ENCODE peak calls at places on chromosomes 11 and 22, in eight cellular contexts. H is amygdala; M is HuH-7; G is 8988T; I is effector CD4-positive, alpha-beta T cell; Q is posterior vena cava; N is posterior cingulate gyrus; E is AG20443. K is an unnamed sample.

GRCh38 chr11:12691473-12691872 is 17.3 kb downstream of the TEAD1 start:
- DNase-seq in Q (no peak), E (no peak), H (no peak), G (no peak), M (no peak), I (no peak), N (no peak), K (no peak)

GRCh38 chr11:2483426-2483825 is 38.6 kb downstream of the KCNQ1 start:
- DNase-seq in Q (peak; percentile 28), M (no peak), H (no peak), G (no peak), I (no peak), E (peak; percentile 9), N (no peak), K (no peak)

GRCh38 chr11:85826096-85826855 is 15.3 kb upstream of the SYTL2 start:
- DNase-seq in H (no peak), G (peak; percentile 46), E (peak; percentile 74), Q (no peak), M (peak; percentile 25), I (no peak), N (peak; percentile 58), K (no peak)

GRCh38 chr11:68035266-68035876 is 3.5 kb upstream of the TCIRG1 start:
- DNase-seq in I (no peak), Q (no peak), G (no peak), N (no peak), M (no peak), H (no peak), E (no peak), K (no peak)

GRCh38 chr11:86369668-86370067 is 5.0 kb upstream of the CCDC81 start:
- DNase-seq in Q (no peak), H (no peak), E (no peak), G (no peak), I (no peak), M (no peak), N (no peak), K (no peak)

GRCh38 chr11:95089620-95090542 is at the start of gene ENDOD1:
- DNase-seq in I (peak; percentile 76), H (peak; percentile 82), N (peak; percentile 80), Q (peak; percentile 96), G (peak; percentile 87), E (peak; percentile 95), M (peak; percentile 73), K (peak; percentile 36)

GRCh38 chr11:7596975-7597391 is 76.3 kb downstream of the CYB5R2 start:
- DNase-seq in I (no peak), H (no peak), N (no peak), Q (no peak), M (no peak), E (no peak), G (no peak), K (no peak)

GRCh38 chr11:47915407-47916137 is 64.8 kb upstream of the PTPRJ start:
- DNase-seq in E (no peak), N (no peak), M (no peak), I (peak; percentile 3), Q (no peak), G (no peak), H (no peak), K (no peak)

GRCh38 chr11:1352696-1353382 is 36.9 kb upstream of the BRSK2 start:
- DNase-seq in H (no peak), G (no peak), M (no peak), E (no peak), I (no peak), N (no peak), Q (peak; percentile 30), K (no peak)

GRCh38 chr11:789951-790350 is at the start of gene CEND1:
- DNase-seq in E (peak; percentile 85), H (no peak), M (no peak), Q (no peak), N (peak; percentile 79), I (no peak), G (no peak), K (no peak)

GRCh38 chr11:126628790-126629621 is 273.5 kb downstream of the ST3GAL4 start:
- DNase-seq in E (peak; percentile 92), I (no peak), H (peak; percentile 72), M (no peak), N (peak; percentile 65), Q (no peak), G (no peak), K (peak; percentile 96)

GRCh38 chr22:41201146-41201545 is 4.0 kb upstream of the L3MBTL2 start:
- DNase-seq in Q (peak; percentile 16), I (no peak), E (no peak), H (no peak), G (no peak), M (no peak), N (no peak), K (no peak)

GRCh38 chr11:19995131-19995530 is 165.1 kb downstream of the DBX1 start:
- DNase-seq in H (no peak), E (peak; percentile 63), N (no peak), Q (no peak), I (no peak), G (no peak), M (no peak), K (peak; percentile 69)

GRCh38 chr11:107695446-107695845 is 16.4 kb downstream of the SLN start:
- DNase-seq in I (no peak), H (no peak), N (no peak), E (no peak), G (no peak), M (no peak), Q (no peak), K (peak; percentile 46)

GRCh38 chr11:69473520-69473894 is 8.0 kb upstream of the LINC01488 start:
- DNase-seq in Q (no peak), N (no peak), H (no peak), E (no peak), G (no peak), I (no peak), M (no peak), K (no peak)

GRCh38 chr22:21702700-21703683 is 32.6 kb downstream of the YPEL1 start:
- DNase-seq in I (no peak), N (no peak), H (no peak), E (no peak), M (no peak), G (no peak), Q (no peak), K (no peak)

GRCh38 chr22:41539146-41540005 is 4.9 kb downstream of the POLR3H start:
- DNase-seq in H (no peak), I (no peak), M (no peak), E (no peak), Q (no peak), N (no peak), G (no peak), K (peak; percentile 9)

GRCh38 chr11:117143390-117143789 is 697 bp upstream of the PAFAH1B2 start:
- DNase-seq in N (peak; percentile 26), H (no peak), M (peak; percentile 45), G (no peak), Q (no peak), I (no peak), E (peak; percentile 67), K (no peak)

GRCh38 chr22:22171357-22172218 is 73.0 kb upstream of the VPREB1 start:
- DNase-seq in N (no peak), H (no peak), E (peak; percentile 41), G (no peak), Q (no peak), I (no peak), M (peak; percentile 60), K (no peak)

GRCh38 chr11:111922803-111923202 is 4.1 kb downstream of the C11orf52 start:
- DNase-seq in Q (no peak), I (no peak), G (no peak), N (no peak), M (no peak), H (no peak), E (peak; percentile 61), K (no peak)

GRCh38 chr22:48445113-48445827 is 1382.4 kb downstream of the BRD1 start:
- DNase-seq in N (no peak), H (no peak), Q (peak; percentile 71), M (no peak), E (peak; percentile 59), I (no peak), G (no peak), K (no peak)

GRCh38 chr11:33869511-33870422 is 22.1 kb downstream of the LMO2 start:
- DNase-seq in E (peak; percentile 68), M (no peak), N (peak; percentile 27), I (no peak), Q (peak; percentile 87), G (peak; percentile 61), H (no peak), K (no peak)

GRCh38 chr22:19732403-19733113 is 9.2 kb downstream of the GP1BB start:
- DNase-seq in M (no peak), G (no peak), H (no peak), E (no peak), I (no peak), N (no peak), Q (no peak), K (no peak)

GRCh38 chr11:129380413-129380812 is 4.8 kb downstream of the BARX2 start:
- DNase-seq in H (no peak), I (no peak), G (no peak), M (no peak), Q (no peak), E (no peak), N (no peak), K (no peak)

GRCh38 chr11:113778111-113778910 is 1.3 kb upstream of the CLDN25 start:
- DNase-seq in I (no peak), N (peak; percentile 65), E (peak; percentile 64), Q (no peak), G (no peak), H (peak; percentile 31), M (no peak), K (peak; percentile 7)

GRCh38 chr11:96188625-96189006 is 154.4 kb downstream of the MAML2 start:
- DNase-seq in N (no peak), Q (no peak), I (no peak), M (no peak), G (no peak), H (no peak), E (peak; percentile 41), K (no peak)

GRCh38 chr11:92384316-92384715 is 159.7 kb downstream of the FAT3 start:
- DNase-seq in H (no peak), E (no peak), M (no peak), N (no peak), Q (no peak), G (no peak), I (no peak), K (no peak)

GRCh38 chr11:120317689-120318195 is 7.4 kb upstream of the TLCD5 start:
- DNase-seq in G (no peak), Q (no peak), I (no peak), E (no peak), H (no peak), N (no peak), M (no peak), K (no peak)

GRCh38 chr11:105035262-105035620 is 297 bp upstream of the CASP1 start:
- DNase-seq in M (no peak), H (no peak), G (no peak), Q (no peak), I (no peak), N (no peak), E (no peak), K (no peak)

GRCh38 chr11:121463689-121464335 is 11.0 kb upstream of the SORL1-AS1 start:
- DNase-seq in Q (no peak), N (no peak), M (no peak), E (no peak), H (no peak), G (no peak), I (no peak), K (no peak)

GRCh38 chr11:69388661-69389060 is 92.8 kb upstream of the LINC01488 start:
- DNase-seq in Q (no peak), M (no peak), N (no peak), G (no peak), H (no peak), I (no peak), E (no peak), K (no peak)

GRCh38 chr11:34356130-34356529 is 1.7 kb downstream of the ABTB2 start:
- DNase-seq in G (no peak), N (no peak), E (no peak), I (no peak), M (no peak), Q (no peak), H (no peak), K (no peak)

K was measured in GM04503.